ENCODE peak calls at places on chromosomes 6 and 20, in five cellular contexts. M is sigmoid colon, W is HepG2, H is breast epithelium, R is upper lobe of left lung. P is an unnamed sample. For H3K36me3, the result is how much of the 10 kb centered on the place peaks cover.

GRCh38 chr6:28380381-28380780 is 19.2 kb downstream of the ZSCAN12 start:
- DNase-seq in M (no peak), W (peak), H (no peak), R (no peak), P (no peak)

GRCh38 chr6:41624621-41625365 is 13.5 kb upstream of the MDFI start:
- DNase-seq in M (no peak), W (no peak), H (no peak), R (no peak), P (no peak)

GRCh38 chr6:50180646-50181045 is 130.9 kb upstream of the DEFB112 start:
- DNase-seq in M (no peak), W (no peak), H (no peak), R (no peak), P (no peak)

GRCh38 chr6:77487808-77488425 is 24.6 kb upstream of the HTR1B start:
- DNase-seq in M (no peak), W (no peak), H (no peak), R (no peak), P (no peak)

GRCh38 chr20:59526242-59527225 is 77.8 kb upstream of the PHACTR3 start:
- DNase-seq in M (no peak), W (peak), H (no peak), R (no peak), P (no peak)

GRCh38 chr6:13486679-13487121 is 700 bp downstream of the GFOD1 start:
- DNase-seq in M (peak), W (peak), H (no peak), R (peak), P (no peak)

GRCh38 chr6:3228046-3228671 is 706 bp upstream of the TUBB2B start:
- DNase-seq in M (no peak), W (no peak), H (no peak), R (no peak), P (no peak)

GRCh38 chr6:68087399-68088133 is 547.5 kb upstream of the ADGRB3 start:
- DNase-seq in M (no peak), W (no peak), H (no peak), R (no peak), P (no peak)

GRCh38 chr6:101080597-101080996 is 199.5 kb upstream of the ASCC3 start:
- DNase-seq in M (no peak), W (no peak), H (no peak), R (no peak), P (no peak)

GRCh38 chr6:133553652-133554051 is 312.5 kb downstream of the EYA4 start:
- DNase-seq in M (no peak), W (peak), H (no peak), R (peak), P (no peak)

GRCh38 chr6:111263837-111264236 is 176.5 kb downstream of the SLC16A10 start:
- DNase-seq in M (no peak), W (no peak), H (no peak), R (no peak), P (no peak)
- H3K36me3 ChIP-seq in M (under half), W (under half), H (under half), R (under half), P (under half)

GRCh38 chr20:64035066-64035932 is 683 bp upstream of the C20orf204 start:
- DNase-seq in M (peak), W (no peak), H (no peak), R (no peak), P (no peak)
- TF ChIP-seq POLR2AphosphoS5 in M (no peak), W (no peak), H (no peak), R (no peak), P (no peak)

GRCh38 chr6:16158943-16159557 is 30.2 kb downstream of the MYLIP start:
- DNase-seq in M (no peak), W (no peak), H (no peak), R (no peak), P (no peak)

GRCh38 chr6:16157909-16158308 is 29.0 kb downstream of the MYLIP start:
- DNase-seq in M (peak), W (no peak), H (no peak), R (peak), P (no peak)

GRCh38 chr6:16150098-16150497 is 21.2 kb downstream of the MYLIP start:
- DNase-seq in M (no peak), W (no peak), H (no peak), R (no peak), P (no peak)

GRCh38 chr6:16153451-16153850 is 24.6 kb downstream of the MYLIP start:
- DNase-seq in M (no peak), W (no peak), H (no peak), R (no peak), P (no peak)

GRCh38 chr6:16154904-16155303 is 26.0 kb downstream of the MYLIP start:
- DNase-seq in M (no peak), W (no peak), H (no peak), R (no peak), P (no peak)
- H3K36me3 ChIP-seq in M (under half), W (under half), H (under half), R (under half), P (under half)

DNA sequence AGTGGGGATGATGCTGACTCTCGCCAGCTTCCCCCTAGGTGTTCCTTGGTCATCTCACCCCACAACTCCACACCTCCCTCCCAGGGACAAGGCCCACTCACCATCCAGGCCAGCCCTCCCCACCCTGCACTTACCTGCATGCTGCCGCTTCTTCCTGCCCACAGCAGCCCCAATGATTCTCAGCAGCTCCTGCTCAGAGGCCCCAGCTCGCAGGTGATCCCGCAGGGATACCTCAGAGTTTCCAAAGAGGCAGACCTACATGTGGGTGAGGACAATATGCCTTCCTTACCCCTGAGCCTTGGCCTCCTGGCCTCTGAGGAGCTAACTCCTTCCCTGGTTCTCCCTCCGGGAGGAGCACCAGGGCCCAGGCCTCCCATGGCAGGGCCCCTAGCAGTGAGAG is 24.6 kb downstream of the MOCS1 start:
- DNase-seq in M (peak), W (no peak), H (no peak), R (no peak), P (no peak)
- TF ChIP-seq POLR2AphosphoS5 in M (no peak), W (no peak), H (no peak), R (no peak), P (no peak)

GRCh38 chr6:43043310-43043709 is 10.3 kb downstream of the CUL7 start:
- DNase-seq in M (no peak), W (no peak), H (no peak), R (no peak), P (no peak)
- H3K36me3 ChIP-seq in M (under half), W (half or more), H (under half), R (under half), P (half or more)

DNA sequence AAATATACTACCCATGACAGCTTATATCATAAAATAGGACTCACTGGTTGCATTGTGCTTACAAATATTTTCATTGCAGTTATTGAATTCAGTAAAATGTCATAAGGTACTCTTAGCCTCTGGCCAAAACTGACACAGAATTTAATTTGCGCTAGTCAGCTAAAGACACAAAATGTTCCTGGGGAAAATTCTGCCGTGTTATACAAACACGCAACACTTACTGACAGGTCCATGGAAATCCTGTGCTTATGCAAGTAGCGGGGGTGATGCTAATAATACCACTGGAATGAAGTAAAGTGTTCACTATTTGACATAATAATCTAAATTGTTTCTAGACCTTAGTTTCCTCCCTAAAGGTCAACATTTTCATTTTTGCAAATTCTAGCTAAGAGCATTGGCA is 354.4 kb upstream of the RSPO3 start:
- DNase-seq in M (no peak), W (no peak), H (no peak), R (no peak), P (no peak)
- TF ChIP-seq POLR2AphosphoS5 in M (peak), W (no peak), H (peak), R (no peak), P (peak)

GRCh38 chr20:58446938-58447265 is 57.9 kb downstream of the VAPB start:
- DNase-seq in M (no peak), W (no peak), H (no peak), R (no peak), P (no peak)

GRCh38 chr20:58449703-58450138 is 60.7 kb downstream of the VAPB start:
- DNase-seq in M (no peak), W (no peak), H (no peak), R (no peak), P (no peak)

GRCh38 chr20:58448958-58449357 is 59.9 kb downstream of the VAPB start:
- DNase-seq in M (no peak), W (no peak), H (no peak), R (no peak), P (no peak)

GRCh38 chr20:58447733-58448391 is 58.8 kb downstream of the VAPB start:
- DNase-seq in M (no peak), W (peak), H (no peak), R (peak), P (no peak)

DNA sequence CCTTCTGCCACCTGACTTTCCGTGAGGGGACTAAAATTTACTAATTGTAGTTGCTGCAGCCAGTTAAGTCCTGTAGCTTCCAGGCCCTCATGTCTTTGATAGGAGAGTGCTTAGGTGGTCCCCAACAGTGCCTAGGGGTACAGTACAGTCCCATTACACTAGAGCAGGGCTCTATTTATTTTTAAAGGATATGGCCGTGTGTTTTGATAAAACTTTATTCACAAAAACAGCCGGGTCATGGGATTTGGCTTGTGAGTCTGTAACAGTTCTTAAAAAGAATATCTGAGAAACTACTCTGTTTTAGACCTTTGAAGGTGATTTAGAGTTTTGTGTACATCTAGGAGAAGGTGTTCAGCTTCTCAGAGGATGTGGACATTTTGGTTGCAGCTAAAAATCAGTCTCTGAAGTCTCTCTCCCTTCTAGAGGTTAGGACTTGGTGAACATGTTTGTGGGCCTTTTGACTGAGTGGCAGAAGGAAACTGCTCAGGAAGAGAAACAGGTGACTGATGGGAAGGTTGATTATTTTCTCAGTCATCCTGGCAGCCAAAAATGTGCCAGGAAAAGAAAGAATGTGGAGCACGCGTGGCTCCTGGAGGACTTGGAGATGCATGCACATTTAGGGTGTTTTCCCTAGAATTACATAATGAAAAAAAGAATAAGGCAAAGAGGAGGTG is 57.4 kb downstream of the VAPB start:
- DNase-seq in M (no peak), W (no peak), H (no peak), R (no peak), P (no peak)
- H3K36me3 ChIP-seq in M (under half), W (half or more), H (under half), R (under half), P (half or more)

GRCh38 chr6:150668882-150669476 is 69.3 kb downstream of the PLEKHG1 start:
- DNase-seq in M (no peak), W (no peak), H (no peak), R (no peak), P (no peak)

GRCh38 chr6:150670311-150670710 is 70.6 kb downstream of the PLEKHG1 start:
- DNase-seq in M (no peak), W (no peak), H (no peak), R (no peak), P (no peak)

GRCh38 chr6:150664091-150664490 is 64.4 kb downstream of the PLEKHG1 start:
- DNase-seq in M (no peak), W (no peak), H (no peak), R (no peak), P (no peak)

GRCh38 chr6:150666071-150666470 is 66.4 kb downstream of the PLEKHG1 start:
- DNase-seq in M (peak), W (no peak), H (no peak), R (no peak), P (no peak)

DNA sequence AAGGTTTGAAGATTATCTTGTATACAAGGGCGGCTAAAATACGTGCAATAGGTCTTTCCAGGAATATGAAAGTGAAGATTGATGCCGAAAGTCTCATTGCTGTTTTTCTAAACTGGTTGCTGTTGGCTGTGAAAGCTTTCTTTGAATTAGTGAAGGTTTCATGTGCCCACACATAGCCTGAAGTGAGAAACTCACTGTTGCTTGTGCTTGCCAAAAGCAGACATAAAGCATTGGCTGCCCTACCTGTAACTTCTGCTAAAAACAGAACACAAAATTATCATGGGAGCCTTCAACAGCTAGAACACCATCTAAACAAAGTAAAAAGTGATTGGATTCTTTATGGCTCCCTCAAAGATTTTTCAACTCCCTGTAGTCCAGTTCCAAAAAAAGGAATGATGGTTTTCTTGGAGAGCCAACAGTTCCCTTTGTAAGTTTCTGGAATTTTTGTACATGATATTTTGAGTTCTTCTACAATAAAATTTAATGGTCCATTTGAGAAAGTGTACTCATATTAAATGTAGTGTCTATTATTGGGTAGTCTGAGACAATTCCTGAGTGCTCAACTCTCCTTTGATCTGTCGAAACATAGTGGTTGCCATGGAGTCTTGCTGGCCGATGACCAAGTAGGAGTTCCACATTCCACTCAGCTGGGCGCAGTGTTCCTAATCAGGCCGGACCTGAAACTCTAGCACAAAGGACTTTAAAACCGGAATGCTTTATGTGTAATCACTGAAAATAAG is 68.5 kb downstream of the PLEKHG1 start:
- DNase-seq in M (peak), W (peak), H (peak), R (peak), P (no peak)
- TF ChIP-seq POLR2AphosphoS5 in M (peak), W (no peak), H (peak), R (peak), P (peak)

GRCh38 chr6:31883699-31884098 is 4.9 kb upstream of the SLC44A4 start:
- DNase-seq in M (no peak), W (no peak), H (no peak), R (no peak), P (no peak)
- H3K36me3 ChIP-seq in M (half or more), W (half or more), H (under half), R (under half), P (half or more)